ENCODE peak calls at places on chromosomes 7 and 10, in six cellular contexts. D, X, L, G, S and Y are unnamed samples.

GRCh38 chr7:128915271-128915819 is 4.8 kb upstream of the KCP start:
- DNase-seq in G (no peak), S (no peak), D (no peak), X (no peak), L (no peak), Y (no peak)

GRCh38 chr7:130366561-130366960 is 13.7 kb upstream of the CPA1 start:
- DNase-seq in X (no peak), L (no peak), G (no peak), S (no peak), D (no peak), Y (no peak)

GRCh38 chr7:158473238-158473637 is 114.4 kb downstream of the PTPRN2 start:
- DNase-seq in L (no peak), S (no peak), X (no peak), D (no peak), G (no peak), Y (no peak)

GRCh38 chr7:102129636-102130370 is 156.9 kb upstream of the SH2B2 start:
- DNase-seq in G (no peak), S (no peak), L (no peak), D (no peak), X (no peak), Y (no peak)

GRCh38 chr10:70822421-70822820 is 6.7 kb downstream of the SGPL1 start:
- DNase-seq in X (no peak), S (no peak), D (no peak), L (no peak), G (no peak), Y (no peak)

GRCh38 chr7:1943933-1944618 is 274.0 kb downstream of the ELFN1 start:
- DNase-seq in D (no peak), G (no peak), X (no peak), L (no peak), S (no peak), Y (no peak)

GRCh38 chr7:11753441-11753840 is 78.6 kb downstream of the THSD7A start:
- DNase-seq in D (no peak), X (no peak), S (no peak), L (no peak), G (no peak), Y (no peak)

GRCh38 chr10:29435809-29436501 is 147.1 kb downstream of the LYZL1 start:
- DNase-seq in G (peak; percentile 75), S (no peak), L (no peak), X (peak; percentile 33), D (no peak), Y (no peak)

GRCh38 chr7:992742-993607 is 10.0 kb downstream of the CYP2W1 start:
- DNase-seq in S (peak; percentile 98), D (peak; percentile 85), L (peak; percentile 92), X (peak; percentile 82), G (peak; percentile 93), Y (peak; percentile 96)

GRCh38 chr10:124149681-124150080 is 56.3 kb upstream of the CHST15 start:
- DNase-seq in S (no peak), D (no peak), G (no peak), L (no peak), X (no peak), Y (no peak)

GRCh38 chr7:100933735-100934134 is 15.6 kb upstream of the MUC3A start:
- DNase-seq in G (no peak), L (no peak), X (no peak), S (no peak), D (no peak), Y (no peak)

GRCh38 chr7:135147899-135148721 is at the start of gene TMEM140:
- DNase-seq in L (peak; percentile 67), S (no peak), D (peak; percentile 28), X (no peak), G (peak; percentile 94), Y (peak; percentile 80)
- TF ChIP-seq CTCF in L (no peak), S (no peak), D (no peak), X (no peak), G (no peak), Y (no peak)

DNA sequence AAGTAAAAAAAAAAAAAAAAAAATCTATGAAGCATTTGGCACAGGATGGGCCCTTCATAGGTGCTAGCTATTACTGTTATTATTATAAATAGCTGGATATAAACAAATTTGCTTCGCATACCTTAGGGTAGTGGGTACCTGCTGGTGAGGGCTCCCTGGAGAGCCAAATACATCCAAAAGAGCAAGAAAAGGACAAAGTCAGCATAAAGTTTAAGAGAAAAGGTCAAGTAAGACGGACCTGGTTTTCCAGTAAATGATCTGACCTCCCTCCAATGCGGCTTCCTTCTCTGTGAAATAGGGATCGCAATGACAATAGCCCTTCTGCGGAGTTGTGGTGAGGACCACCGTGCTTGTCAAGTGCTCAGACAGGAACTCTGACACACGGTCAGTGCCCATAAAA is 214.5 kb downstream of the SNX10 start:
- DNase-seq in L (no peak), G (no peak), X (no peak), S (no peak), D (no peak), Y (no peak)
- TF ChIP-seq CTCF in L (no peak), G (no peak), X (no peak), S (no peak), D (no peak), Y (no peak)

DNA sequence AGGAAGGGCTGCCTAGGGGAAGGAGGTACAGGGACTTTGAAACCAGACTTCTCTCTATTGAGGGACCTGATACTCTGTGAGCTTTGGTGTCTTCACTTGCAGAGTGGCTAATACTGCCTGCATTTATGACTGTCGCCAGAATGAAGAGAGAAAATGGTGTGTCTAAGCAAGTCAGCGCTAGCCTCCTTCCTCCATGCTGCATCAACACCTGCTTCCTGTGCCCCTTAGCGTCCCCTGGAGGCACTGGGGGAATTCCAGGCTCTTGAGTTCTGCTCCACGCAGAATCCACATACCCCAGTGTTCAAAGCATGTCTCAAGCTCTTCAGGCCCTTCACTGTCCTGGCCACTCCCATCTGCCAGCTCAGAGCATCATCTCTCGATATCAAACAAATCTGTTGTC is 140.5 kb downstream of the PKD1L1 start:
- DNase-seq in G (no peak), S (no peak), X (no peak), L (no peak), D (no peak), Y (no peak)
- TF ChIP-seq CTCF in G (peak; percentile 23), S (peak; percentile 8), X (no peak), L (no peak), D (no peak), Y (no peak)

DNA sequence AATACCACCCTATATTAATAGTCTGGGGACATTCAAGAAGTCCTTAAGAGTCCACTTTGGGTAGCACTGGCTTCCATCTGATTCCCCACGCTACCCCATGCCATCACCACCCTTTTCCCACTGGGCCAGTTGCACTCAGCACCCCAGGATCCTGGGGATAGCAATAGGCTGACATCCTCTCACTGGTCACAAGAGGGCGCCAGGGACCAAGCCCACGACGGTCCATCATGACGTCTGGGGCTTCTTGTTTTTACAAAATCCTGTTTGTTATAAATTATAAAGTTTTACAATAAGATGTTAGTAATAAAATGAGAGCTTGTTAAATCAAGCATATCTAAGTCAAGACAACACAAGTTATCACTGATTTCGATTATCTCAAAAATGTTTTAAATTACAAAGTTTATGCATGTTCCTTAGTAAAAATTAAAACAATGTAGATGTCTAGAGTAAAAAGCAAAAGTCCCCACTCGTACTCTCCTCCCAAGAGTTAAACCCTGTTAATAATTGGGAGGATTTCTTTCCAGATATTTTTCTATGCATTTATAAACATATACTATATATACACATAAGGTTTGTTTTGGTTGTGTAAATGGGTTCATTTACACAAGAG is 15.4 kb downstream of the GPNMB start:
- DNase-seq in G (peak; percentile 58), X (no peak), L (peak; percentile 33), D (peak; percentile 91), S (peak; percentile 23), Y (peak; percentile 52)
- TF ChIP-seq CTCF in G (peak; percentile 84), X (peak; percentile 94), L (peak; percentile 73), D (peak; percentile 99), S (peak; percentile 89), Y (peak; percentile 78)

DNA sequence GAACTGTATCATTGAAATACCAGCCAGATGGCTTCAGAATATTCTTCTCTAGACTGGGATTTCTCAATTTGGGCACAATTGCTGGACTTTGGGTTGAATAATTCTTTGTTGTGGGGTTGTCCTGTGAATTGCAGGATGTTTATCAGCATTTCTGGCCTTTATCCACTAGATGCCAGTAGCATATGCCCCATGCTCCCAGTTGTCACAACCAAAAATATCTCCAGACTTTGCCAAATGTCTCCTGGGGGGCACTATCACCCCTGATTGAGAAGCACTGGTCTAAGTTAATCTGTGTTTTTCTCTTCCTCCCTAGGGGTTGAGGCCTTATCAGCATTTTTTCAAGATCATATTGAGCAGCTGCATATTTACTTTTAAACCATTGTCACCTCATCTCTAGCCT is 204.9 kb upstream of the SP8 start:
- DNase-seq in X (no peak), L (no peak), S (no peak), D (no peak), G (no peak), Y (no peak)
- TF ChIP-seq CTCF in X (no peak), L (no peak), S (no peak), D (peak; percentile 10), G (no peak), Y (no peak)